ENCODE peak calls at places on chromosomes 7 and 10, in seven cellular contexts. Q, K, A, Z, J, M and N are unnamed samples.

GRCh38 chr7:101535333-101535732 is 93.8 kb downstream of the MYL10 start:
- DNase-seq in Q (no peak), K (no peak), A (peak), Z (no peak), J (no peak), M (no peak), N (peak)

GRCh38 chr7:102875700-102876192 is 37.1 kb upstream of the LRRC17 start:
- DNase-seq in Q (peak), K (no peak), A (peak), Z (peak), J (no peak), M (peak), N (peak)

GRCh38 chr7:152891837-152892236 is 132.3 kb downstream of the ACTR3B start:
- DNase-seq in Q (no peak), K (no peak), A (no peak), Z (no peak), J (no peak), M (no peak), N (no peak)

GRCh38 chr7:2523461-2523905 is 3.9 kb downstream of the LFNG start:
- DNase-seq in Q (peak), K (no peak), A (no peak), Z (no peak), J (no peak), M (no peak), N (no peak)

GRCh38 chr10:73095479-73096021 is 1.1 kb downstream of the P4HA1 start:
- DNase-seq in Q (peak), K (no peak), A (peak), Z (peak), J (peak), M (peak), N (peak)

GRCh38 chr7:16929146-16929762 is 47.5 kb upstream of the AGR3 start:
- DNase-seq in Q (no peak), K (no peak), A (no peak), Z (no peak), J (no peak), M (no peak), N (no peak)

GRCh38 chr7:154741131-154741530 is 261.8 kb downstream of the PAXIP1 start:
- DNase-seq in Q (no peak), K (no peak), A (no peak), Z (no peak), J (no peak), M (no peak), N (no peak)

GRCh38 chr10:118569241-118569881 is 26.1 kb downstream of the PRLHR start:
- DNase-seq in Q (no peak), K (no peak), A (peak), Z (peak), J (no peak), M (peak), N (peak)

GRCh38 chr10:80466724-80467326 is 12.7 kb downstream of the TSPAN14 start:
- DNase-seq in Q (no peak), K (no peak), A (no peak), Z (no peak), J (no peak), M (no peak), N (no peak)

GRCh38 chr7:27905951-27906350 is 166.0 kb downstream of the TAX1BP1 start:
- DNase-seq in Q (no peak), K (no peak), A (no peak), Z (no peak), J (no peak), M (no peak), N (peak)

GRCh38 chr10:122638106-122638505 is 61.5 kb downstream of the C10orf120 start:
- DNase-seq in Q (no peak), K (no peak), A (no peak), Z (no peak), J (no peak), M (no peak), N (no peak)